ENCODE peak calls at places on chromosomes 11 and 22, in four cellular contexts. U, K, H and J are unnamed samples.

GRCh38 chr22:48444320-48445112 is 1383.2 kb downstream of the BRD1 start:
- DNase-seq in H (no peak), U (peak; percentile 25), K (no peak), J (peak; percentile 78)

GRCh38 chr22:19376247-19376646 is 55.3 kb downstream of the HIRA start:
- DNase-seq in K (no peak), U (no peak), H (no peak), J (no peak)

GRCh38 chr11:120064341-120064740 is 73.6 kb downstream of the TRIM29 start:
- DNase-seq in K (no peak), U (no peak), H (no peak), J (no peak)

GRCh38 chr11:91513734-91514133 is 710.9 kb upstream of the FAT3 start:
- DNase-seq in U (no peak), K (no peak), H (no peak), J (no peak)

GRCh38 chr11:124174001-124174400 is 9.1 kb upstream of the OR10D3 start:
- DNase-seq in U (peak; percentile 23), H (peak; percentile 78), K (peak; percentile 37), J (no peak)

GRCh38 chr22:24011735-24012068 is 598 bp downstream of the CABIN1 start:
- DNase-seq in H (no peak), U (no peak), K (no peak), J (no peak)

GRCh38 chr11:8693555-8693954 is 11.0 kb downstream of the RPL27A start:
- DNase-seq in U (no peak), K (no peak), H (no peak), J (no peak)

GRCh38 chr22:44351685-44352377 is 39.1 kb upstream of the SHISAL1 start:
- DNase-seq in U (peak; percentile 21), K (peak; percentile 89), H (peak; percentile 82), J (no peak)